ENCODE peak calls at places on chromosomes 6 and 20, in eight cellular contexts. One of them, this sample, is unnamed. For H3K27me3, the result is how much of the 10 kb centered on the place peaks cover.

GRCh38 chr6:28153546-28153945 is 11.9 kb downstream of the ZKSCAN8 start:
- DNase-seq in SK-N-SH: no peak
- DNase-seq in AG04450: no peak
- DNase-seq in upper lobe of left lung: no peak
- DNase-seq in heart right ventricle: no peak
- DNase-seq in ovary: no peak
- DNase-seq in colonic mucosa: no peak
- DNase-seq in HepG2: no peak
- DNase-seq in this sample: no peak

GRCh38 chr6:1814279-1814678 is 204.6 kb downstream of the FOXC1 start:
- DNase-seq in heart right ventricle: no peak
- DNase-seq in HepG2: no peak
- DNase-seq in upper lobe of left lung: no peak
- DNase-seq in SK-N-SH: no peak
- DNase-seq in AG04450: no peak
- DNase-seq in colonic mucosa: no peak
- DNase-seq in ovary: no peak
- DNase-seq in this sample: no peak

GRCh38 chr20:21526776-21527175 is 12.9 kb upstream of the NKX2-2 start:
- DNase-seq in colonic mucosa: no peak
- DNase-seq in HepG2: no peak
- DNase-seq in ovary: no peak
- DNase-seq in AG04450: no peak
- DNase-seq in heart right ventricle: no peak
- DNase-seq in SK-N-SH: no peak
- DNase-seq in upper lobe of left lung: no peak
- DNase-seq in this sample: no peak

GRCh38 chr20:40506567-40506966 is 182.5 kb downstream of the MAFB start:
- DNase-seq in HepG2: peak
- DNase-seq in AG04450: peak
- DNase-seq in heart right ventricle: peak
- DNase-seq in colonic mucosa: peak
- DNase-seq in ovary: peak
- DNase-seq in upper lobe of left lung: peak
- DNase-seq in SK-N-SH: no peak
- DNase-seq in this sample: peak

GRCh38 chr6:33313105-33313708 is 671 bp downstream of the TAPBP start:
- DNase-seq in upper lobe of left lung: peak
- DNase-seq in ovary: peak
- DNase-seq in heart right ventricle: peak
- DNase-seq in colonic mucosa: no peak
- DNase-seq in SK-N-SH: peak
- DNase-seq in AG04450: no peak
- DNase-seq in HepG2: no peak
- DNase-seq in this sample: no peak

GRCh38 chr6:18076231-18076630 is 46.2 kb downstream of the NHLRC1 start:
- DNase-seq in SK-N-SH: no peak
- DNase-seq in heart right ventricle: no peak
- DNase-seq in colonic mucosa: no peak
- DNase-seq in AG04450: no peak
- DNase-seq in upper lobe of left lung: no peak
- DNase-seq in ovary: no peak
- DNase-seq in HepG2: no peak
- DNase-seq in this sample: no peak

GRCh38 chr20:44901972-44902371 is 7.9 kb upstream of the PABPC1L start:
- DNase-seq in AG04450: no peak
- DNase-seq in colonic mucosa: no peak
- DNase-seq in SK-N-SH: no peak
- DNase-seq in ovary: no peak
- DNase-seq in HepG2: no peak
- DNase-seq in upper lobe of left lung: no peak
- DNase-seq in heart right ventricle: no peak
- DNase-seq in this sample: no peak

GRCh38 chr6:5025911-5026819 is 22.3 kb upstream of the RPP40 start:
- DNase-seq in colonic mucosa: peak
- DNase-seq in heart right ventricle: peak
- DNase-seq in AG04450: no peak
- DNase-seq in SK-N-SH: peak
- DNase-seq in HepG2: peak
- DNase-seq in ovary: peak
- DNase-seq in upper lobe of left lung: peak
- DNase-seq in this sample: peak

GRCh38 chr6:164856138-164856537 is 453.3 kb downstream of the C6orf118 start:
- DNase-seq in ovary: no peak
- DNase-seq in upper lobe of left lung: no peak
- DNase-seq in heart right ventricle: no peak
- DNase-seq in AG04450: no peak
- DNase-seq in colonic mucosa: no peak
- DNase-seq in SK-N-SH: no peak
- DNase-seq in HepG2: no peak
- DNase-seq in this sample: no peak

GRCh38 chr6:41161851-41162552 is 914 bp downstream of the TREM2 start:
- DNase-seq in heart right ventricle: no peak
- DNase-seq in colonic mucosa: no peak
- DNase-seq in upper lobe of left lung: no peak
- DNase-seq in SK-N-SH: no peak
- DNase-seq in HepG2: no peak
- DNase-seq in AG04450: no peak
- DNase-seq in ovary: no peak
- DNase-seq in this sample: no peak

GRCh38 chr20:19820520-19821211 is 62.6 kb downstream of the RIN2 start:
- DNase-seq in upper lobe of left lung: no peak
- DNase-seq in SK-N-SH: no peak
- DNase-seq in HepG2: no peak
- DNase-seq in ovary: no peak
- DNase-seq in colonic mucosa: no peak
- DNase-seq in AG04450: no peak
- DNase-seq in heart right ventricle: no peak
- DNase-seq in this sample: no peak

GRCh38 chr20:17957505-17958325 is 10.9 kb downstream of the SNX5 start:
- DNase-seq in colonic mucosa: no peak
- DNase-seq in SK-N-SH: no peak
- DNase-seq in upper lobe of left lung: no peak
- DNase-seq in heart right ventricle: no peak
- DNase-seq in AG04450: no peak
- DNase-seq in HepG2: no peak
- DNase-seq in ovary: no peak
- DNase-seq in this sample: no peak

GRCh38 chr6:127243501-127243900 is 23.2 kb upstream of the RNF146 start:
- DNase-seq in SK-N-SH: no peak
- DNase-seq in ovary: no peak
- DNase-seq in colonic mucosa: no peak
- DNase-seq in heart right ventricle: no peak
- DNase-seq in upper lobe of left lung: no peak
- DNase-seq in AG04450: no peak
- DNase-seq in HepG2: no peak
- DNase-seq in this sample: no peak

GRCh38 chr6:170030284-170031095 is 260.4 kb downstream of the DLL1 start:
- DNase-seq in HepG2: no peak
- DNase-seq in SK-N-SH: peak
- DNase-seq in colonic mucosa: no peak
- DNase-seq in upper lobe of left lung: peak
- DNase-seq in ovary: no peak
- DNase-seq in AG04450: no peak
- DNase-seq in heart right ventricle: no peak
- DNase-seq in this sample: no peak

GRCh38 chr20:33032555-33032954 is 1.1 kb downstream of the BPIFB6 start:
- DNase-seq in AG04450: no peak
- DNase-seq in HepG2: no peak
- DNase-seq in SK-N-SH: no peak
- DNase-seq in heart right ventricle: no peak
- DNase-seq in ovary: no peak
- DNase-seq in upper lobe of left lung: no peak
- DNase-seq in colonic mucosa: no peak
- DNase-seq in this sample: no peak

GRCh38 chr20:36686944-36687343 is 40.9 kb upstream of the SLA2 start:
- DNase-seq in heart right ventricle: no peak
- DNase-seq in colonic mucosa: no peak
- DNase-seq in ovary: no peak
- DNase-seq in upper lobe of left lung: no peak
- DNase-seq in AG04450: no peak
- DNase-seq in SK-N-SH: no peak
- DNase-seq in HepG2: no peak
- DNase-seq in this sample: no peak

GRCh38 chr6:142833054-142833453 is 111.9 kb downstream of the HIVEP2 start:
- DNase-seq in SK-N-SH: no peak
- DNase-seq in HepG2: no peak
- DNase-seq in ovary: no peak
- DNase-seq in colonic mucosa: no peak
- DNase-seq in upper lobe of left lung: no peak
- DNase-seq in heart right ventricle: no peak
- DNase-seq in AG04450: peak
- DNase-seq in this sample: no peak

GRCh38 chr20:10247440-10247839 is 28.8 kb downstream of the SNAP25 start:
- DNase-seq in heart right ventricle: no peak
- DNase-seq in ovary: no peak
- DNase-seq in colonic mucosa: no peak
- DNase-seq in SK-N-SH: no peak
- DNase-seq in AG04450: no peak
- DNase-seq in HepG2: no peak
- DNase-seq in upper lobe of left lung: no peak
- DNase-seq in this sample: no peak

GRCh38 chr6:135576055-135576454 is 78.5 kb upstream of the AHI1 start:
- DNase-seq in upper lobe of left lung: no peak
- DNase-seq in heart right ventricle: no peak
- DNase-seq in SK-N-SH: no peak
- DNase-seq in ovary: no peak
- DNase-seq in AG04450: peak
- DNase-seq in HepG2: no peak
- DNase-seq in colonic mucosa: no peak
- DNase-seq in this sample: no peak

GRCh38 chr6:44016131-44016870 is 111.0 kb downstream of the MRPL14 start:
- DNase-seq in ovary: no peak
- DNase-seq in SK-N-SH: no peak
- DNase-seq in upper lobe of left lung: no peak
- DNase-seq in HepG2: no peak
- DNase-seq in AG04450: no peak
- DNase-seq in heart right ventricle: no peak
- DNase-seq in colonic mucosa: no peak
- DNase-seq in this sample: no peak

GRCh38 chr6:127855542-127856159 is 45.2 kb downstream of the THEMIS start:
- DNase-seq in colonic mucosa: no peak
- DNase-seq in HepG2: peak
- DNase-seq in AG04450: no peak
- DNase-seq in upper lobe of left lung: no peak
- DNase-seq in ovary: no peak
- DNase-seq in heart right ventricle: no peak
- DNase-seq in SK-N-SH: no peak
- DNase-seq in this sample: no peak

GRCh38 chr20:59455392-59456341 is 148.7 kb upstream of the PHACTR3 start:
- DNase-seq in colonic mucosa: peak
- DNase-seq in upper lobe of left lung: no peak
- DNase-seq in heart right ventricle: peak
- DNase-seq in SK-N-SH: peak
- DNase-seq in ovary: no peak
- DNase-seq in HepG2: no peak
- DNase-seq in AG04450: no peak
- DNase-seq in this sample: peak

GRCh38 chr6:20212392-20213111 is at the start of gene MBOAT1:
- DNase-seq in HepG2: peak
- DNase-seq in upper lobe of left lung: peak
- DNase-seq in colonic mucosa: peak
- DNase-seq in AG04450: peak
- DNase-seq in heart right ventricle: peak
- DNase-seq in SK-N-SH: peak
- DNase-seq in ovary: peak
- DNase-seq in this sample: peak
- TF ChIP-seq CTCF in HepG2: peak
- TF ChIP-seq CTCF in upper lobe of left lung: peak
- TF ChIP-seq CTCF in colonic mucosa: no peak
- TF ChIP-seq CTCF in AG04450: peak
- TF ChIP-seq CTCF in heart right ventricle: peak
- TF ChIP-seq CTCF in SK-N-SH: no peak
- TF ChIP-seq CTCF in ovary: no peak
- TF ChIP-seq CTCF in this sample: peak

DNA sequence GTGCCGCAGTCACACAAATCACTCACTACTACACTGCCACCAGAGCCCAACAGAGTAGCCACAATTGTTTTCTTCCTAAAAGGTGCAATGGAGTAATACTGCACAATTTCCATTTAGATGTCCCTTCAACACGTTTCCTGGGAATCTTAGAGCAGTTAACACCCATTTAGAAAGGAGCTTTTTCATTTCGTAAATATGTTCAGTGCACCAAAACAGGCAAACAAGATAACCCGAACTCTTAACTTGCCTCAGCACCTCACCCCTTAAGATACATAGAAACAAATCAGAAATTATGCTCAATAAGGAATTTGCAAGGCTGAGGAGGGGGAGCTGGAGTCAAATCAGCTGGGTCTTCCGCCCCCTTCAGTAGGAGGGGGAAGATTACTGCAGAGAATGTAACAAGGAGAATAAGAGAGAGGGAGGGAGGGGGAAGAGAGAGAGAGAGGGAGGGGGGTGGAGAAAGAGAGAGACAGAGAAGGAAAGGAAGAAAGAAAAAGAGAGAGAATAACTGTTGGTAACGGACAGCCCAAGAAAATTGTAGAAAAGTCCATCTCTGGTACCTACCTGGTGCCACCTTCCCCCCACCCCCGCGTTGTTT is 155.4 kb downstream of the BCAS1 start:
- DNase-seq in colonic mucosa: no peak
- DNase-seq in ovary: no peak
- DNase-seq in heart right ventricle: no peak
- DNase-seq in AG04450: no peak
- DNase-seq in HepG2: no peak
- DNase-seq in upper lobe of left lung: no peak
- DNase-seq in SK-N-SH: peak
- DNase-seq in this sample: no peak
- H3K27me3 ChIP-seq in colonic mucosa: under half
- H3K27me3 ChIP-seq in ovary: under half
- H3K27me3 ChIP-seq in heart right ventricle: under half
- H3K27me3 ChIP-seq in AG04450: under half
- H3K27me3 ChIP-seq in HepG2: under half
- H3K27me3 ChIP-seq in upper lobe of left lung: under half
- H3K27me3 ChIP-seq in SK-N-SH: under half
- H3K27me3 ChIP-seq in this sample: under half

DNA sequence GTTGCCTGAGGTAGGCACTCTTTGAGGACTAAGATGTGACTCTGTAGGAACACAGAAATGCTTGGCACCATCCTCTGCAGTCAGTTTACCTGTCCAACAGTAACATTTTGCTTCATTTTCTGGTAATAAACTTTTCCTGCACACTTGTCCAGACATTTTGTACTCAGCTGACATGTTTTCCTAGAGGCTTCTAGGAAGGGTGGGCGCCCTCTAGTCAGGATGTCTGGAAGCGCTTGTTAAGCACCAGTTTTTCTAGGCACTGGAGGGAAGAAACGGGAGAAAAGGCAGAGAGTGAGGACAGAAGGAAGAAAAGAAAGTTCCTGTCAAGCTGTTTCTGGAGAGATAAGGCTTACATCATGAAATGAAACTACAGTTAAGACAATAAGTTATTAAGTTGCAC is 42.5 kb upstream of the TNFRSF21 start:
- DNase-seq in AG04450: no peak
- DNase-seq in colonic mucosa: no peak
- DNase-seq in heart right ventricle: no peak
- DNase-seq in HepG2: peak
- DNase-seq in upper lobe of left lung: no peak
- DNase-seq in SK-N-SH: peak
- DNase-seq in ovary: no peak
- DNase-seq in this sample: no peak
- TF ChIP-seq CTCF in AG04450: peak
- TF ChIP-seq CTCF in colonic mucosa: no peak
- TF ChIP-seq CTCF in heart right ventricle: no peak
- TF ChIP-seq CTCF in HepG2: peak
- TF ChIP-seq CTCF in upper lobe of left lung: no peak
- TF ChIP-seq CTCF in SK-N-SH: peak
- TF ChIP-seq CTCF in ovary: no peak
- TF ChIP-seq CTCF in this sample: no peak

GRCh38 chr6:108169801-108170606 is 4.2 kb downstream of the NR2E1 start:
- DNase-seq in SK-N-SH: no peak
- DNase-seq in heart right ventricle: no peak
- DNase-seq in upper lobe of left lung: no peak
- DNase-seq in colonic mucosa: no peak
- DNase-seq in AG04450: no peak
- DNase-seq in HepG2: no peak
- DNase-seq in ovary: no peak
- DNase-seq in this sample: no peak
- H3K27me3 ChIP-seq in SK-N-SH: under half
- H3K27me3 ChIP-seq in heart right ventricle: half or more
- H3K27me3 ChIP-seq in upper lobe of left lung: half or more
- H3K27me3 ChIP-seq in colonic mucosa: half or more
- H3K27me3 ChIP-seq in AG04450: half or more
- H3K27me3 ChIP-seq in HepG2: half or more
- H3K27me3 ChIP-seq in ovary: under half
- H3K27me3 ChIP-seq in this sample: half or more

This sample was measured in prostate gland.